ENCODE peak calls at places on chromosomes 12 and 14, in four cellular contexts. H is fibroblast of mammary gland, R is mammary epithelial cell, F is left ventricle myocardium inferior. W is an unnamed sample.

GRCh38 chr14:71566276-71566675 is 366.0 kb upstream of the RGS6 start:
- DNase-seq in H (no peak), R (no peak), F (no peak), W (no peak)

GRCh38 chr12:51183816-51184215 is 10.9 kb upstream of the TFCP2 start:
- DNase-seq in H (peak; percentile 14), R (peak; percentile 12), F (peak; percentile 61), W (peak; percentile 46)

GRCh38 chr14:34714320-34715107 is at the start of gene CFL2:
- DNase-seq in H (peak; percentile 50), R (peak; percentile 71), F (peak; percentile 86), W (peak; percentile 88)

GRCh38 chr12:71746983-71747611 is 7.6 kb upstream of the RAB21 start:
- DNase-seq in H (peak; percentile 75), R (peak; percentile 50), F (no peak), W (peak; percentile 28)

GRCh38 chr14:43532825-43533416 is 974.2 kb downstream of the FSCB start:
- DNase-seq in H (no peak), R (no peak), F (no peak), W (no peak)

GRCh38 chr14:68786491-68787234 is 6.2 kb downstream of the ZFP36L1 start:
- DNase-seq in H (peak; percentile 91), R (peak; percentile 86), F (no peak), W (no peak)

GRCh38 chr12:21985155-21985554 is 43.9 kb upstream of the ABCC9 start:
- DNase-seq in H (peak; percentile 11), R (no peak), F (no peak), W (no peak)

GRCh38 chr12:21637985-21638891 is 19.4 kb downstream of the LDHB start:
- DNase-seq in H (peak; percentile 35), R (no peak), F (no peak), W (no peak)

GRCh38 chr14:22657861-22658260 is 13.7 kb upstream of the OR6J1 start:
- DNase-seq in H (peak; percentile 71), R (peak; percentile 45), F (no peak), W (no peak)

GRCh38 chr14:75976838-75977237 is 5.0 kb downstream of the TGFB3 start:
- DNase-seq in H (no peak), R (no peak), F (no peak), W (no peak)

GRCh38 chr12:104131609-104132008 is 6.4 kb downstream of the NFYB start:
- DNase-seq in H (no peak), R (no peak), F (no peak), W (no peak)

GRCh38 chr14:33908540-33909223 is 42.2 kb downstream of the EGLN3 start:
- DNase-seq in H (no peak), R (no peak), F (no peak), W (no peak)

GRCh38 chr12:51926064-51926632 is 18.8 kb downstream of the ACVRL1 start:
- DNase-seq in H (no peak), R (no peak), F (no peak), W (no peak)

GRCh38 chr12:102463659-102464249 is 16.6 kb downstream of the IGF1 start:
- DNase-seq in H (no peak), R (no peak), F (no peak), W (no peak)

GRCh38 chr12:82740-83139 is 16.2 kb downstream of the IQSEC3 start:
- DNase-seq in H (no peak), R (no peak), F (no peak), W (no peak)

GRCh38 chr12:54041097-54041690 is 8.3 kb downstream of the HOXC5 start:
- DNase-seq in H (no peak), R (no peak), F (no peak), W (no peak)

GRCh38 chr12:132329036-132329738 is at the start of gene GALNT9:
- DNase-seq in H (no peak), R (no peak), F (no peak), W (no peak)

GRCh38 chr14:76329150-76329881 is 46.6 kb upstream of the ESRRB start:
- DNase-seq in H (no peak), R (no peak), F (no peak), W (no peak)

GRCh38 chr12:96698521-96698920 is 208.5 kb upstream of the NEDD1 start:
- DNase-seq in H (no peak), R (no peak), F (no peak), W (no peak)

GRCh38 chr14:52267501-52268190 is at the start of gene PTGDR:
- DNase-seq in H (peak; percentile 52), R (peak; percentile 6), F (peak; percentile 48), W (peak; percentile 34)

GRCh38 chr14:98956181-98956580 is 315.8 kb downstream of the BCL11B start:
- DNase-seq in H (no peak), R (no peak), F (no peak), W (no peak)

GRCh38 chr12:46627686-46628085 is 198.1 kb downstream of the SLC38A4 start:
- DNase-seq in H (no peak), R (peak; percentile 26), F (no peak), W (no peak)

GRCh38 chr12:19894803-19895202 is 455.5 kb downstream of the AEBP2 start:
- DNase-seq in H (peak; percentile 12), R (peak; percentile 14), F (no peak), W (no peak)

GRCh38 chr12:28537474-28537873 is 347.2 kb downstream of the CCDC91 start:
- DNase-seq in H (no peak), R (no peak), F (no peak), W (no peak)

GRCh38 chr12:54749191-54749818 is 101.1 kb upstream of the DCD start:
- DNase-seq in H (peak; percentile 57), R (peak; percentile 28), F (no peak), W (no peak)

GRCh38 chr12:104312202-104312601 is 8.7 kb downstream of the EID3 start:
- DNase-seq in H (no peak), R (no peak), F (no peak), W (no peak)

GRCh38 chr12:3085341-3086125 is 8.4 kb downstream of the TSPAN9 start:
- DNase-seq in H (no peak), R (no peak), F (no peak), W (no peak)

GRCh38 chr14:44204061-44204815 is 302.8 kb downstream of the FSCB start:
- DNase-seq in H (no peak), R (no peak), F (no peak), W (no peak)

GRCh38 chr12:122368361-122369073 is 54.0 kb downstream of the CLIP1 start:
- DNase-seq in H (peak; percentile 64), R (peak; percentile 9), F (no peak), W (no peak)

GRCh38 chr12:110281549-110282342 is 699 bp downstream of the ATP2A2 start:
- DNase-seq in H (peak; percentile 65), R (peak; percentile 65), F (peak; percentile 43), W (peak; percentile 34)

GRCh38 chr12:92482599-92482998 is 220.2 kb upstream of the PLEKHG7 start:
- DNase-seq in H (no peak), R (no peak), F (no peak), W (no peak)

GRCh38 chr14:98798099-98798498 is 473.9 kb downstream of the BCL11B start:
- DNase-seq in H (no peak), R (no peak), F (no peak), W (no peak)

GRCh38 chr12:27975222-27976136 is 2.9 kb upstream of the PTHLH start:
- DNase-seq in H (peak; percentile 58), R (no peak), F (no peak), W (peak; percentile 10)

GRCh38 chr12:120314220-120314619 is 12.1 kb downstream of the SIRT4 start:
- DNase-seq in H (peak; percentile 6), R (no peak), F (no peak), W (no peak)

GRCh38 chr12:87812030-87812429 is 217.2 kb downstream of the C12orf50 start:
- DNase-seq in H (peak; percentile 67), R (peak; percentile 62), F (no peak), W (no peak)

GRCh38 chr12:96397756-96398421 is 2.4 kb downstream of the CDK17 start:
- DNase-seq in H (no peak), R (no peak), F (no peak), W (no peak)

GRCh38 chr12:26971963-26972362 is 33.7 kb downstream of the FGFR1OP2 start:
- DNase-seq in H (no peak), R (no peak), F (no peak), W (no peak)

GRCh38 chr14:102164241-102164641 is 24.5 kb downstream of the WDR20 start:
- DNase-seq in H (peak; percentile 68), R (peak; percentile 31), F (no peak), W (no peak)

GRCh38 chr14:90399541-90400444 is 3.0 kb downstream of the CALM1 start:
- DNase-seq in H (peak; percentile 88), R (peak; percentile 78), F (peak; percentile 88), W (peak; percentile 84)
- TF ChIP-seq CTCF in H (peak; percentile 99), R (peak; percentile 100), F (peak; percentile 99), W (peak; percentile 100)

GRCh38 chr14:77763316-77763715 is 2.4 kb upstream of the SNW1 start:
- DNase-seq in H (no peak), R (no peak), F (no peak), W (no peak)

GRCh38 chr14:77761205-77761931 is 412 bp upstream of the SNW1 start:
- DNase-seq in H (peak; percentile 93), R (no peak), F (peak; percentile 32), W (peak; percentile 25)

GRCh38 chr14:77763978-77764377 is 3.0 kb upstream of the SNW1 start:
- DNase-seq in H (no peak), R (no peak), F (no peak), W (no peak)

GRCh38 chr14:77760381-77761204 is at the start of gene SNW1:
- DNase-seq in H (peak; percentile 47), R (peak; percentile 87), F (peak; percentile 91), W (peak; percentile 90)
- TF ChIP-seq CTCF in H (no peak), R (no peak), F (peak; percentile 8), W (no peak)

GRCh38 chr14:31166271-31166561 is 41.4 kb downstream of the HECTD1 start:
- DNase-seq in H (no peak), R (peak; percentile 8), F (no peak), W (no peak)
- TF ChIP-seq CTCF in H (no peak), R (no peak), F (no peak), W (no peak)

DNA sequence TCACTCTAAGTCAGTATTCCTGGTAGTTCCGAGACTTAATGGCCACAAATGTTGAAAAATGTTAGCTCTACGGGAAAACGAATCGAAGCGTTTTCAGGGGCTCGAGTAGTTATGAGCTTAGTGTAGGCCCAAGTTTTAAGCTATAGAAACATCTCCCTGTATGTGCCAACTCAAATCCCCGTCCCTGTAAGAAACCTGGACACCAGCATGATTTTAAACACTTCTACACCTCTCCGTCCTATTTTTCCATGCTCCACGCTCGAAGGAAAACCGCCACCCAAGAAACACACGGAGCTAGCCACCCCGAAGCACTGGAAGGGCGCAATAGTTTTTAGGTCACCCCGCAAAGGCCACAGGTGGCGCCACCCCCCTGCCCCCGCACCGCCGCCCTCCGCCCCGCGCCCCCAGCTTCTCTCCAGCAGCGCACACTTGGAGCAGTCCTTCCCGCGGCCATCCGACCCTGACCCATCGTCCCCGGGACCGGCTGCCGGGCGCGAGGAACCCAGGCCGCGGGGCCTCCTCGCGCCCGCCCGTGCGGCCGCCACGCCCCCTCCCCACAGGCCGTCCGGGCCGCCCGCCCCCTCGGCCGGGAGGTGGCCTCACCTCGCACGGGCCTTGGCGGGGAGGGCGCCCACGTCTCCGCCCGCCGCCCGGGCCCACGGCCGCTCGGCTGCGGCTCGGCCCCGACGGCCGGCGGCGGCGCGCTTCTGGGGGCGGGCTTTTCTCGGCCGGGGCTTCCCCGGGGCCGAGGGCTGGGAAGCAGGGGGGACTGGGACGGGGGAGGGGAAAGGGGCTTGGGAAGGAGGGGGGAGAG is 519 bp downstream of the R3HDM2 start:
- DNase-seq in H (peak; percentile 26), R (peak; percentile 37), F (peak; percentile 53), W (peak; percentile 55)
- TF ChIP-seq CTCF in H (no peak), R (no peak), F (peak; percentile 30), W (no peak)